ENCODE peak calls at places on chromosome 16, in eight cellular contexts. A, P, F, K, G, T, E and N are unnamed samples.
A peak's percentile ranks its signal among the peaks of the same experiment; 100 is the strongest.

GRCh38 chr16:85520853-85521736 is 92.0 kb upstream of the GSE1 start:
- DNase-seq in A (no peak), P (peak; percentile 94), F (no peak), K (no peak), G (no peak), T (no peak), E (no peak), N (no peak)

GRCh38 chr16:3577302-3577752 is at the start of gene NLRC3:
- DNase-seq in A (no peak), P (no peak), F (peak; percentile 25), K (no peak), G (no peak), T (no peak), E (no peak), N (peak; percentile 78)

GRCh38 chr16:67995423-67995822 is 3.9 kb downstream of the DPEP2 start:
- DNase-seq in A (no peak), P (no peak), F (no peak), K (no peak), G (no peak), T (no peak), E (no peak), N (no peak)

GRCh38 chr16:69501956-69502457 is 63.8 kb upstream of the NFAT5 start:
- DNase-seq in A (no peak), P (no peak), F (no peak), K (no peak), G (peak; percentile 17), T (no peak), E (no peak), N (no peak)

GRCh38 chr16:27512061-27512460 is 37.7 kb downstream of the GTF3C1 start:
- DNase-seq in A (no peak), P (no peak), F (no peak), K (no peak), G (no peak), T (no peak), E (no peak), N (no peak)

GRCh38 chr16:74607310-74607966 is 524 bp upstream of the GLG1 start:
- DNase-seq in A (no peak), P (no peak), F (no peak), K (no peak), G (no peak), T (no peak), E (peak; percentile 6), N (no peak)

GRCh38 chr16:1324286-1324826 is 9.1 kb upstream of the BAIAP3 start:
- DNase-seq in A (no peak), P (no peak), F (no peak), K (no peak), G (no peak), T (no peak), E (peak; percentile 61), N (no peak)

GRCh38 chr16:9966569-9967157 is 215.6 kb downstream of the GRIN2A start:
- DNase-seq in A (no peak), P (no peak), F (no peak), K (no peak), G (no peak), T (no peak), E (no peak), N (no peak)

GRCh38 chr16:52494621-52495020 is 52.3 kb downstream of the TOX3 start:
- DNase-seq in A (no peak), P (no peak), F (no peak), K (no peak), G (no peak), T (no peak), E (no peak), N (no peak)

GRCh38 chr16:87703835-87704375 is 61.9 kb downstream of the KLHDC4 start:
- DNase-seq in A (no peak), P (no peak), F (no peak), K (no peak), G (no peak), T (no peak), E (no peak), N (no peak)

GRCh38 chr16:87704754-87705353 is 60.9 kb downstream of the KLHDC4 start:
- DNase-seq in A (no peak), P (no peak), F (no peak), K (no peak), G (no peak), T (no peak), E (peak; percentile 69), N (no peak)

GRCh38 chr16:87701505-87701921 is 64.3 kb downstream of the KLHDC4 start:
- DNase-seq in A (no peak), P (no peak), F (no peak), K (no peak), G (no peak), T (no peak), E (no peak), N (no peak)

GRCh38 chr16:87702325-87702811 is 63.4 kb downstream of the KLHDC4 start:
- DNase-seq in A (peak; percentile 71), P (no peak), F (no peak), K (no peak), G (peak; percentile 54), T (peak; percentile 80), E (no peak), N (no peak)

GRCh38 chr16:87703071-87703470 is 62.7 kb downstream of the KLHDC4 start:
- DNase-seq in A (no peak), P (no peak), F (no peak), K (no peak), G (no peak), T (no peak), E (no peak), N (no peak)
- H3K27ac ChIP-seq in A (no peak overlapping the region), P (no peak overlapping the region), F (peak overlapping the region; percentile 4), K (no peak overlapping the region), G (no peak overlapping the region), T (no peak overlapping the region), E (no peak overlapping the region), N (no peak overlapping the region)

DNA sequence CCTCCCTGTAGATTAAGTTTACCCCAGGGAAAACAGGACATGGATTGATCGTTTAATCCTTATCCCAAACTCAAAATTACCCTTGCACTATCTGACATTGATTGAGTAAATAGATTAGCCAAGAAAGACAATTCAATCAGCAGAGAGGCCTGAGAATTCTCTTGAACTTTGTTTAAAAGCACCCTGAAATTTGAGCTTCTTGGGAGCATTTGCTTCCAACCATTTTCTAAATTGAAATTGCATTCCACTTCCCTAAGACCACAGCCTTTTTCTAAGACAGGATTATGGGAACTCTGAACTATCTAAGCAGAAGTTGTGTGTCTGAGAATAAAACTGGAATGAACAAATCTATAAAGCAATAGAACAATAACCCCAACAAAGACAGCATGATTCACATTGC is 76.6 kb upstream of the TNRC6A start:
- DNase-seq in A (no peak), P (no peak), F (no peak), K (no peak), G (no peak), T (no peak), E (no peak), N (no peak)
- H3K27ac ChIP-seq in A (peak overlapping the region; percentile 59), P (no peak overlapping the region), F (no peak overlapping the region), K (no peak overlapping the region), G (no peak overlapping the region), T (no peak overlapping the region), E (no peak overlapping the region), N (no peak overlapping the region)

GRCh38 chr16:58201163-58201562 is 3.3 kb upstream of the CSNK2A2 start:
- DNase-seq in A (no peak), P (no peak), F (no peak), K (no peak), G (no peak), T (no peak), E (no peak), N (no peak)

GRCh38 chr16:58197314-58198012 is 443 bp downstream of the CSNK2A2 start:
- DNase-seq in A (no peak), P (no peak), F (no peak), K (no peak), G (peak; percentile 40), T (peak; percentile 53), E (no peak), N (no peak)

GRCh38 chr16:58198739-58199411 is 969 bp upstream of the CSNK2A2 start:
- DNase-seq in A (no peak), P (no peak), F (no peak), K (no peak), G (no peak), T (no peak), E (no peak), N (no peak)

GRCh38 chr16:58198022-58198683 is at the start of gene CSNK2A2:
- DNase-seq in A (peak; percentile 78), P (peak; percentile 88), F (peak; percentile 59), K (no peak), G (peak; percentile 90), T (peak; percentile 72), E (peak; percentile 60), N (peak; percentile 60)

DNA sequence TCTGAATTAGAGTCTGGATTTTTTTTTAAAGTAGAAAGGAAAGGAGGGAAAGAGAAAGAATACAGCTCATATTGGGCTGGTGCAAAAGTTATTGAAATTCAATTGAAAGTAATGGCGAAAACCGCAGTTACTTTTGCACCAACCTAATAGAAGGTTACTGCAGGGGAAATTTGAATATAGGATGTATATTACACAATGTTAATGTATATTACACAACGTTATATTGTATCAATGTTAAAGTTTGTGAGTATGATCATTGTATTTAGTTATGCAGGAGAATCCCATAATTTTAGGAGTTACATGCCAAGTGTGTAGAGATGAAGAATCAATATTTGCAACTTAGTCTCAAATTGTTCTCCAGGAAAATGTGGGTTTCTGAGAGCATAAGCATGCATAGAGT is 2.5 kb upstream of the CSNK2A2 start:
- DNase-seq in A (no peak), P (no peak), F (no peak), K (no peak), G (no peak), T (no peak), E (no peak), N (no peak)
- H3K27ac ChIP-seq in A (no peak overlapping the region), P (no peak overlapping the region), F (no peak overlapping the region), K (no peak overlapping the region), G (no peak overlapping the region), T (no peak overlapping the region), E (no peak overlapping the region), N (no peak overlapping the region)

GRCh38 chr16:82758904-82759303 is 132.1 kb downstream of the CDH13 start:
- DNase-seq in A (no peak), P (no peak), F (no peak), K (no peak), G (no peak), T (no peak), E (no peak), N (no peak)

GRCh38 chr16:82763371-82763770 is 136.6 kb downstream of the CDH13 start:
- DNase-seq in A (no peak), P (no peak), F (no peak), K (no peak), G (no peak), T (no peak), E (no peak), N (no peak)

GRCh38 chr16:82758406-82758805 is 131.6 kb downstream of the CDH13 start:
- DNase-seq in A (no peak), P (no peak), F (no peak), K (no peak), G (no peak), T (no peak), E (no peak), N (no peak)

GRCh38 chr16:82761858-82762257 is 135.1 kb downstream of the CDH13 start:
- DNase-seq in A (no peak), P (no peak), F (no peak), K (no peak), G (peak; percentile 6), T (no peak), E (no peak), N (peak; percentile 2)

DNA sequence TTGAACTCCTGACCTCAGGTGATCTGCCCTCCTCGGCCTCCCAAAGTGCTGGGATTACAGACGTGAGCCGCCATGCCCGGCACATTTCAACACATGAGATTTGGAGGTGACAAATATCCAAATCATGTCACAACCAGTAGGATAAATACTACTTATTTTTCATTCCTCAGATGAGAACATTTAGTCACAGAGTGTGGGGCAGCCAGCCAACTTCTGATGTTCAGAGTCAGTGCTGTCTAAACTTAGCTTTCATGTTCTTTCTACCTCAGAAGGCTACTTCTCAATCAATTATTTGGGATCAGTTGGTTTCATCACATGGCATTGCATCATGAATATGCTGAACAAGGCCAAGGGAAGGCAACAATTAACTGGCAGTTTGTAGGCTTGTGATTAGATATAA is 134.5 kb downstream of the CDH13 start:
- DNase-seq in A (no peak), P (no peak), F (no peak), K (peak; percentile 90), G (peak; percentile 20), T (no peak), E (peak; percentile 7), N (no peak)
- H3K27ac ChIP-seq in A (no peak overlapping the region), P (no peak overlapping the region), F (no peak overlapping the region), K (peak overlapping the region; percentile 71), G (no peak overlapping the region), T (no peak overlapping the region), E (peak overlapping the region; percentile 29), N (no peak overlapping the region)